ENCODE peak calls at places on chromosomes 2 and 18, in six cellular contexts. One of them, this sample, is unnamed.

GRCh38 chr18:49795612-49796552 is 17.5 kb downstream of the ACAA2 start:
- DNase-seq in NCI-H2081: no peak
- DNase-seq in AG10803: no peak
- DNase-seq in A549: no peak
- DNase-seq in GM20000: no peak
- DNase-seq in pancreas: no peak
- DNase-seq in this sample: no peak

GRCh38 chr2:11785611-11785940 is 39.1 kb downstream of the LPIN1 start:
- DNase-seq in pancreas: no peak
- DNase-seq in NCI-H2081: no peak
- DNase-seq in A549: no peak
- DNase-seq in AG10803: no peak
- DNase-seq in GM20000: no peak
- DNase-seq in this sample: no peak

GRCh38 chr2:235669983-235670962 is 176.4 kb downstream of the AGAP1 start:
- DNase-seq in NCI-H2081: peak; percentile 69
- DNase-seq in AG10803: peak; percentile 77
- DNase-seq in GM20000: peak; percentile 30
- DNase-seq in A549: peak; percentile 70
- DNase-seq in pancreas: no peak
- DNase-seq in this sample: peak; percentile 43

GRCh38 chr2:214706986-214707385 is 102.5 kb downstream of the BARD1 start:
- DNase-seq in A549: no peak
- DNase-seq in NCI-H2081: no peak
- DNase-seq in AG10803: no peak
- DNase-seq in pancreas: peak; percentile 32
- DNase-seq in GM20000: no peak
- DNase-seq in this sample: no peak

GRCh38 chr2:119212139-119212800 is 11.4 kb upstream of the STEAP3 start:
- DNase-seq in pancreas: no peak
- DNase-seq in A549: no peak
- DNase-seq in NCI-H2081: no peak
- DNase-seq in AG10803: no peak
- DNase-seq in GM20000: no peak
- DNase-seq in this sample: no peak

GRCh38 chr2:215171151-215171550 is 32.7 kb upstream of the ABCA12 start:
- DNase-seq in AG10803: peak; percentile 5
- DNase-seq in pancreas: no peak
- DNase-seq in NCI-H2081: no peak
- DNase-seq in A549: no peak
- DNase-seq in GM20000: peak; percentile 12
- DNase-seq in this sample: no peak

GRCh38 chr18:59861963-59862819 is 37.6 kb upstream of the PMAIP1 start:
- DNase-seq in AG10803: no peak
- DNase-seq in A549: no peak
- DNase-seq in GM20000: no peak
- DNase-seq in NCI-H2081: no peak
- DNase-seq in pancreas: no peak
- DNase-seq in this sample: no peak

GRCh38 chr2:36287363-36288275 is 68.0 kb upstream of the CRIM1 start:
- DNase-seq in GM20000: no peak
- DNase-seq in A549: no peak
- DNase-seq in NCI-H2081: no peak
- DNase-seq in pancreas: no peak
- DNase-seq in AG10803: no peak
- DNase-seq in this sample: no peak

GRCh38 chr2:239326831-239327535 is 73.8 kb downstream of the HDAC4 start:
- DNase-seq in GM20000: peak; percentile 66
- DNase-seq in pancreas: peak; percentile 64
- DNase-seq in AG10803: no peak
- DNase-seq in NCI-H2081: no peak
- DNase-seq in A549: no peak
- DNase-seq in this sample: no peak

GRCh38 chr2:239858179-239858578 is 167.0 kb downstream of the NDUFA10 start:
- DNase-seq in A549: no peak
- DNase-seq in GM20000: no peak
- DNase-seq in NCI-H2081: no peak
- DNase-seq in pancreas: no peak
- DNase-seq in AG10803: no peak
- DNase-seq in this sample: no peak

GRCh38 chr2:48162742-48163141 is 256.4 kb upstream of the FBXO11 start:
- DNase-seq in GM20000: no peak
- DNase-seq in NCI-H2081: no peak
- DNase-seq in A549: no peak
- DNase-seq in AG10803: no peak
- DNase-seq in pancreas: no peak
- DNase-seq in this sample: no peak

GRCh38 chr2:178177066-178177679 is 17.1 kb upstream of the OSBPL6 start:
- DNase-seq in GM20000: no peak
- DNase-seq in AG10803: peak; percentile 57
- DNase-seq in pancreas: no peak
- DNase-seq in NCI-H2081: no peak
- DNase-seq in A549: peak; percentile 11
- DNase-seq in this sample: no peak

GRCh38 chr2:215744514-215744913 is 268.8 kb downstream of the MREG start:
- DNase-seq in GM20000: no peak
- DNase-seq in NCI-H2081: no peak
- DNase-seq in pancreas: no peak
- DNase-seq in A549: no peak
- DNase-seq in AG10803: no peak
- DNase-seq in this sample: no peak

GRCh38 chr2:161426788-161427412 is 10.8 kb downstream of the TBR1 start:
- DNase-seq in AG10803: peak; percentile 23
- DNase-seq in NCI-H2081: no peak
- DNase-seq in GM20000: peak; percentile 61
- DNase-seq in A549: no peak
- DNase-seq in pancreas: no peak
- DNase-seq in this sample: no peak

GRCh38 chr18:70422061-70422965 is 133.5 kb downstream of the SOCS6 start:
- DNase-seq in GM20000: no peak
- DNase-seq in A549: peak; percentile 96
- DNase-seq in AG10803: peak; percentile 94
- DNase-seq in pancreas: peak; percentile 53
- DNase-seq in NCI-H2081: peak; percentile 4
- DNase-seq in this sample: no peak

GRCh38 chr2:134253804-134254203 is at the start of gene MGAT5:
- DNase-seq in AG10803: no peak
- DNase-seq in NCI-H2081: peak; percentile 84
- DNase-seq in A549: no peak
- DNase-seq in GM20000: no peak
- DNase-seq in pancreas: peak; percentile 81
- DNase-seq in this sample: no peak

GRCh38 chr2:230172852-230173251 is 46.9 kb downstream of the SP110 start:
- DNase-seq in A549: no peak
- DNase-seq in AG10803: no peak
- DNase-seq in GM20000: no peak
- DNase-seq in pancreas: no peak
- DNase-seq in NCI-H2081: no peak
- DNase-seq in this sample: no peak